ENCODE peak calls at places on chromosomes 12 and 14, in five cellular contexts. R is upper lobe of left lung; B is thoracic aorta; N is PC-3; T is CD8-positive, alpha-beta T cell. C is an unnamed sample.

GRCh38 chr12:23949212-23950010 is at the start of gene SOX5:
- DNase-seq in T (no peak), R (peak; percentile 49), N (no peak), B (no peak), C (peak; percentile 67)

GRCh38 chr14:68687746-68688145 is 105.1 kb downstream of the ZFP36L1 start:
- DNase-seq in B (no peak), T (no peak), N (peak; percentile 96), R (no peak), C (peak; percentile 17)

GRCh38 chr12:106147956-106148355 is 9.2 kb upstream of the NUAK1 start:
- DNase-seq in N (no peak), R (peak; percentile 84), B (no peak), T (no peak), C (no peak)

GRCh38 chr14:21486640-21487087 is 9.7 kb downstream of the TOX4 start:
- DNase-seq in N (no peak), R (no peak), T (no peak), B (no peak), C (no peak)

GRCh38 chr12:130617219-130617618 is 98.9 kb downstream of the RIMBP2 start:
- DNase-seq in B (no peak), R (no peak), N (no peak), T (no peak), C (no peak)

GRCh38 chr12:179131-179884 is 34.6 kb downstream of the SLC6A12 start:
- DNase-seq in N (no peak), R (no peak), B (no peak), T (no peak), C (no peak)

GRCh38 chr14:22597265-22597664 is 835 bp upstream of the ABHD4 start:
- DNase-seq in R (no peak), T (no peak), N (no peak), B (no peak), C (no peak)

GRCh38 chr14:66404051-66404450 is 82.1 kb upstream of the CCDC196 start:
- DNase-seq in T (no peak), B (no peak), N (no peak), R (no peak), C (no peak)

GRCh38 chr14:45526715-45527549 is 273.9 kb upstream of the MIS18BP1 start:
- DNase-seq in B (no peak), T (no peak), N (peak; percentile 74), R (peak; percentile 62), C (peak; percentile 51)

GRCh38 chr12:52428121-52428520 is 6.0 kb downstream of the KRT75 start:
- DNase-seq in T (no peak), B (no peak), R (no peak), N (no peak), C (no peak)
- TF ChIP-seq CTCF in T (no peak), B (no peak), R (no peak), N (no peak), C (no peak)

DNA sequence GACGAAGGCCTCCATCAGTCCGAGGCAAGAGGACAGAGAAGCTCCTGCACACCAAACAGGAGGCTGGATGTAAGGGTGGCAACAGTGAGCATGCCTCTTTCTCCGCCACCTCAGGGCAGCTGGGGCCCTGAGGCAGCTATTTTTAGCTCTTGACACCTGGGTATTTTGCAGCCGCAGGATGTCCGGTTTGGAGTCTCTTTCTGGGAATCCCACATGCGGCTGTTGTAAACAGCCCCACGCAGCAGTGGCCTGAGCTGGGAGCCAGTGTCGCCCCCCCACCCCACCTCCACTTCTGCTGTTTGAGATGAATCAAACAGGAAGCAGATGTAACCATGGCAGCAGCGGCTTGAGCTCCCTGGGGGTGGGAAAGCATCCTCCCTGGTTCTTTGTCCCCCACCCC is 11.7 kb downstream of the HDAC7 start:
- DNase-seq in T (peak; percentile 47), B (no peak), N (no peak), R (peak; percentile 61), C (peak; percentile 77)
- H3K4me1 ChIP-seq in T (peaks cover 98% of the 10 kb centered on the region), B (peaks cover 78% of the 10 kb centered on the region), N (peaks cover 14% of the 10 kb centered on the region), R (peaks cover 97% of the 10 kb centered on the region), C (peaks cover 98% of the 10 kb centered on the region)

DNA sequence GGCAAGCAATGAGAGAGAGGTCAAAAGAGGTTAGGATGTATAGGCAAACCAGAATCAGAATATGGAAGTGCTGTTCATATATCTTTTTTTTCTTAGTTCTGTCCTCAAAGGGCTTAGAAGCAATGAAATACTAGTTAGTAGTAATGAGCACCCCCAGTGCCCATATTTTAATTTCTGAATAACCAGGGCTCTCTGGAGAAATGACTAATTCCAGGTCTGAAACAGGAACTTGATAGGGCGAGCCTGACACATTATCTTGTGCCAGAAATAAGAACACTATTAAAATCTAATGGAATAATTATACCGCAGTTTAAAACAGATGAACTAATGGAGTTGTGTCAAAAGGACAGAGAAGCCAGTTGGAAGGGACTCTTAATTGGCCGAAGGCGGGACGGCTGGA is 30.9 kb downstream of the BICDL1 start:
- DNase-seq in B (no peak), T (no peak), R (no peak), N (no peak), C (no peak)
- TF ChIP-seq CTCF in B (no peak), T (no peak), R (no peak), N (no peak), C (no peak)

GRCh38 chr14:24238527-24239037 is 3.8 kb downstream of the TINF2 start:
- DNase-seq in T (no peak), N (no peak), R (no peak), B (no peak), C (no peak)
- H3K4me1 ChIP-seq in T (peaks cover 49% of the 10 kb centered on the region), N (peaks cover 53% of the 10 kb centered on the region), R (peaks cover 47% of the 10 kb centered on the region), B (peaks cover 25% of the 10 kb centered on the region), C (peaks cover 47% of the 10 kb centered on the region)

GRCh38 chr12:98895086-98895651 is 250.1 kb downstream of the APAF1 start:
- DNase-seq in T (no peak), N (no peak), B (no peak), R (peak; percentile 80), C (no peak)
- TF ChIP-seq CTCF in T (no peak), N (no peak), B (no peak), R (no peak), C (no peak)

GRCh38 chr12:111773801-111774551 is 7.2 kb downstream of the ALDH2 start:
- DNase-seq in R (no peak), B (no peak), T (no peak), N (no peak), C (peak; percentile 85)
- H3K4me1 ChIP-seq in R (peaks cover 96% of the 10 kb centered on the region), B (peaks cover 44% of the 10 kb centered on the region), T (no peaks in the 10 kb centered on the region), N (peaks cover 8% of the 10 kb centered on the region), C (peaks cover 93% of the 10 kb centered on the region)

DNA sequence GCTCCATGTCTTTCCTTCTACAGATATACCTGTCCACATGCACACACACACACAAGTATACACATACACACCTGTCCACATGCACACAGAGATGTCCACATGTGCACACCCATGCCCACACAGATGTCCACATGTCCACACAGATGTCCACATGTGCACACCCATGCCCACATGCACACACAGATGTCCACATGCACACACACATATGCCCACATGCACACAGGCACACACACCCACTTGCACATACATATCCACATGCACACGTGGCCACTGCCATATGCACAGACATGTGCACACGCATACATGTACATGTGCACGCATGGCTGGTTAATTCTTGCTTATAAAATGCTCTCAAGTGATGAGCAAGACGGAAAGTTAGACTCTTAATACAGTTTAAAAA is 32.2 kb downstream of the ELK3 start:
- DNase-seq in N (no peak), T (no peak), B (no peak), R (no peak), C (no peak)
- TF ChIP-seq CTCF in N (no peak), T (no peak), B (no peak), R (no peak), C (no peak)